ENCODE peak calls at places on chromosomes 1 and 21, in six cellular contexts. One of them, this sample, is unnamed. For H3K9me3, the result is how much of the 10 kb centered on the place peaks cover.

GRCh38 chr1:244970236-244970652 is 105.9 kb upstream of the HNRNPU start:
- DNase-seq in tibial nerve: peak
- DNase-seq in Peyer's patch: no peak
- DNase-seq in ovary: peak
- DNase-seq in adrenal gland: peak
- DNase-seq in heart left ventricle: peak
- DNase-seq in this sample: peak

GRCh38 chr1:225446298-225446941 is 18.6 kb upstream of the LBR start:
- DNase-seq in tibial nerve: no peak
- DNase-seq in Peyer's patch: no peak
- DNase-seq in ovary: no peak
- DNase-seq in adrenal gland: peak
- DNase-seq in heart left ventricle: no peak
- DNase-seq in this sample: peak

GRCh38 chr1:58762806-58763205 is 21.0 kb downstream of the JUN start:
- DNase-seq in tibial nerve: no peak
- DNase-seq in Peyer's patch: no peak
- DNase-seq in ovary: no peak
- DNase-seq in adrenal gland: no peak
- DNase-seq in heart left ventricle: no peak
- DNase-seq in this sample: no peak

GRCh38 chr21:27429612-27430361 is 462.9 kb upstream of the ADAMTS5 start:
- DNase-seq in tibial nerve: no peak
- DNase-seq in Peyer's patch: no peak
- DNase-seq in ovary: no peak
- DNase-seq in adrenal gland: no peak
- DNase-seq in heart left ventricle: no peak
- DNase-seq in this sample: no peak

GRCh38 chr1:94863297-94863911 is 43.2 kb downstream of the SLC44A3 start:
- DNase-seq in tibial nerve: no peak
- DNase-seq in Peyer's patch: no peak
- DNase-seq in ovary: no peak
- DNase-seq in adrenal gland: no peak
- DNase-seq in heart left ventricle: no peak
- DNase-seq in this sample: no peak

GRCh38 chr1:232705815-232706575 is 76.1 kb upstream of the SIPA1L2 start:
- DNase-seq in tibial nerve: no peak
- DNase-seq in Peyer's patch: no peak
- DNase-seq in ovary: no peak
- DNase-seq in adrenal gland: peak
- DNase-seq in heart left ventricle: no peak
- DNase-seq in this sample: peak

GRCh38 chr1:239237912-239238311 is 148.5 kb upstream of the CHRM3 start:
- DNase-seq in tibial nerve: no peak
- DNase-seq in Peyer's patch: no peak
- DNase-seq in ovary: no peak
- DNase-seq in adrenal gland: no peak
- DNase-seq in heart left ventricle: no peak
- DNase-seq in this sample: no peak

GRCh38 chr1:62405247-62405646 is 31.6 kb upstream of the USP1 start:
- DNase-seq in tibial nerve: no peak
- DNase-seq in Peyer's patch: no peak
- DNase-seq in ovary: no peak
- DNase-seq in adrenal gland: no peak
- DNase-seq in heart left ventricle: no peak
- DNase-seq in this sample: no peak

GRCh38 chr1:109821221-109821669 is 57.5 kb upstream of the EPS8L3 start:
- DNase-seq in tibial nerve: peak
- DNase-seq in Peyer's patch: no peak
- DNase-seq in ovary: no peak
- DNase-seq in adrenal gland: peak
- DNase-seq in heart left ventricle: peak
- DNase-seq in this sample: peak

GRCh38 chr21:25254491-25255174 is 352.6 kb downstream of the MRPL39 start:
- DNase-seq in tibial nerve: no peak
- DNase-seq in Peyer's patch: no peak
- DNase-seq in ovary: no peak
- DNase-seq in adrenal gland: no peak
- DNase-seq in heart left ventricle: no peak
- DNase-seq in this sample: no peak
- H3K9me3 ChIP-seq in tibial nerve: under half
- H3K9me3 ChIP-seq in Peyer's patch: under half
- H3K9me3 ChIP-seq in ovary: under half
- H3K9me3 ChIP-seq in adrenal gland: under half
- H3K9me3 ChIP-seq in heart left ventricle: under half
- H3K9me3 ChIP-seq in this sample: under half

GRCh38 chr1:15684468-15685283 is 556 bp downstream of the PLEKHM2 start:
- DNase-seq in tibial nerve: no peak
- DNase-seq in Peyer's patch: peak
- DNase-seq in ovary: peak
- DNase-seq in adrenal gland: no peak
- DNase-seq in heart left ventricle: peak
- DNase-seq in this sample: peak

GRCh38 chr1:15683411-15684039 is 595 bp upstream of the PLEKHM2 start:
- DNase-seq in tibial nerve: no peak
- DNase-seq in Peyer's patch: no peak
- DNase-seq in ovary: no peak
- DNase-seq in adrenal gland: no peak
- DNase-seq in heart left ventricle: no peak
- DNase-seq in this sample: no peak

GRCh38 chr1:15685820-15686219 is 1.7 kb downstream of the PLEKHM2 start:
- DNase-seq in tibial nerve: no peak
- DNase-seq in Peyer's patch: no peak
- DNase-seq in ovary: no peak
- DNase-seq in adrenal gland: no peak
- DNase-seq in heart left ventricle: no peak
- DNase-seq in this sample: no peak

GRCh38 chr1:15682886-15683410 is 1.2 kb upstream of the PLEKHM2 start:
- DNase-seq in tibial nerve: no peak
- DNase-seq in Peyer's patch: no peak
- DNase-seq in ovary: no peak
- DNase-seq in adrenal gland: no peak
- DNase-seq in heart left ventricle: no peak
- DNase-seq in this sample: peak

GRCh38 chr1:15684042-15684461 is at the start of gene PLEKHM2:
- DNase-seq in tibial nerve: no peak
- DNase-seq in Peyer's patch: peak
- DNase-seq in ovary: peak
- DNase-seq in adrenal gland: no peak
- DNase-seq in heart left ventricle: peak
- DNase-seq in this sample: peak
- TF ChIP-seq POLR2A in tibial nerve: peak
- TF ChIP-seq POLR2A in Peyer's patch: peak
- TF ChIP-seq POLR2A in ovary: no peak
- TF ChIP-seq POLR2A in adrenal gland: peak
- TF ChIP-seq POLR2A in heart left ventricle: peak
- TF ChIP-seq POLR2A in this sample: peak

GRCh38 chr1:29924017-29924431 is 687.7 kb downstream of the PTPRU start:
- DNase-seq in tibial nerve: no peak
- DNase-seq in Peyer's patch: no peak
- DNase-seq in ovary: no peak
- DNase-seq in adrenal gland: no peak
- DNase-seq in heart left ventricle: no peak
- DNase-seq in this sample: no peak

GRCh38 chr1:29920784-29921183 is 684.5 kb downstream of the PTPRU start:
- DNase-seq in tibial nerve: no peak
- DNase-seq in Peyer's patch: no peak
- DNase-seq in ovary: no peak
- DNase-seq in adrenal gland: no peak
- DNase-seq in heart left ventricle: no peak
- DNase-seq in this sample: no peak

GRCh38 chr1:29921741-29922140 is 685.4 kb downstream of the PTPRU start:
- DNase-seq in tibial nerve: no peak
- DNase-seq in Peyer's patch: no peak
- DNase-seq in ovary: no peak
- DNase-seq in adrenal gland: no peak
- DNase-seq in heart left ventricle: no peak
- DNase-seq in this sample: no peak

GRCh38 chr1:29916656-29917369 is 680.5 kb downstream of the PTPRU start:
- DNase-seq in tibial nerve: no peak
- DNase-seq in Peyer's patch: no peak
- DNase-seq in ovary: no peak
- DNase-seq in adrenal gland: no peak
- DNase-seq in heart left ventricle: no peak
- DNase-seq in this sample: no peak

DNA sequence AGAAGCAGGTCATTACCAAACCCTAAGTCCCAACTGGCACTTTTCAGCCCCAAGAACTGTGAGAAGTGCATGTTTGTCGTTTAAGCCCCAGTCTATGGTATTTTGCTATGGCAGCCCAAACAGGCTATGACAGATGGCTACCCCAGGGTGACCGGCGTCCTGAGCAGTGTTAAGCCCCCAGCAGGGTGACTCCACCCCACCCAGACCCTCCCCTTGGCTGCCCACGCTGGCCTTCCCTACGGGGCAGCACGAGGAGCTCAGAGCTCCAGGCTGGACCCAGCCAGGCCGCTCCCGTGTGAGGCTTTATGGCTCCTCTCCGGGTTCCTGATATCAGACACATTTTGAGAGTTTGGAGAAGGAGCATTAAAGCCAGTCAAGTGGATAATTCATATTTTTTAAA is 684.0 kb downstream of the PTPRU start:
- DNase-seq in tibial nerve: no peak
- DNase-seq in Peyer's patch: no peak
- DNase-seq in ovary: no peak
- DNase-seq in adrenal gland: no peak
- DNase-seq in heart left ventricle: no peak
- DNase-seq in this sample: no peak
- H3K9me3 ChIP-seq in tibial nerve: under half
- H3K9me3 ChIP-seq in Peyer's patch: under half
- H3K9me3 ChIP-seq in ovary: under half
- H3K9me3 ChIP-seq in adrenal gland: under half
- H3K9me3 ChIP-seq in heart left ventricle: under half
- H3K9me3 ChIP-seq in this sample: under half

DNA sequence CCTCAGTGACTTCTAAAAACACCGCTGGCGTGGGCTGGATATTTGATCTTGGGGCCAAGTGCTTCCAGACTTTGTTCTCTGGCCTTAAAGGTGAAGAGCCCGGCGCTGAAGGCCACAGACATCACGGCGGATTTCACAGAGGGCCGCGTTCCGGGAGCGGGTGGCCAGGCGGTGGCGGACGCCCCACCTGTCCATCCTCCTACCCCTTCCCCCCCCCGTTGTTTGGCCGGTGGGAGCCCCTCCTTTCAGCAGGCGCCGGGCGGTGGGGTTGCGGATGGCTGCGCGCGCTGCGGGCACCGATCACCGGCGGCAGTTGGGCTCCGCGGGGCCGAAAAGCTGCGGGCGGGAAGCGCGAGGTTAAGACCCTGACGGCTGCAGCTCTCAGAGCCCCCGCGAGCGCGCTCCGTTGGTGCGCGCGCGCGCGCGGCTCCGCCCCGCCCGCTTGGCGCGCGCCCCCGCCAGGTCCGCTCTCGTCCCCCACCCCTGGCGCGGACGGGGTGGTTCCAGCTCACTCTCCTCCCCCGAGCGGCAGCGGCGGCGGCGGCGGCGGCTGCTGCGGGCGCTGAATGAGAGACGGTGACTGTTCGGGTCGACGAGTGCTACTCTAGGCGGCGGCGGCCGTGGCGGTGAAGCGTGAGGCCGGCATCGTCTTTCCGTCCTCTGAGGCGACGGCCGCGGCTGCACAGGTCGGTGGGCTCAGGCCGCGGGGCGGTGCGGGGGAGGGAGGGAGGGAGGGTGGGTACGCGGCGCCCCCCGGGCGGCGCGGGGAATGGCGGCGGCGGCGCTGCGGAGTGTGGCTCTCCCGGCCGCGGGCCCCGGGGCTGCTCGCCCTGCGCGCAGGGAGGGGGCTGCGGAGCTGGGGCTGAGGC is at the start of gene RALGPS2:
- DNase-seq in tibial nerve: peak
- DNase-seq in Peyer's patch: peak
- DNase-seq in ovary: peak
- DNase-seq in adrenal gland: peak
- DNase-seq in heart left ventricle: peak
- DNase-seq in this sample: peak
- TF ChIP-seq POLR2A in tibial nerve: no peak
- TF ChIP-seq POLR2A in Peyer's patch: peak
- TF ChIP-seq POLR2A in ovary: peak
- TF ChIP-seq POLR2A in adrenal gland: peak
- TF ChIP-seq POLR2A in heart left ventricle: peak
- TF ChIP-seq POLR2A in this sample: no peak

DNA sequence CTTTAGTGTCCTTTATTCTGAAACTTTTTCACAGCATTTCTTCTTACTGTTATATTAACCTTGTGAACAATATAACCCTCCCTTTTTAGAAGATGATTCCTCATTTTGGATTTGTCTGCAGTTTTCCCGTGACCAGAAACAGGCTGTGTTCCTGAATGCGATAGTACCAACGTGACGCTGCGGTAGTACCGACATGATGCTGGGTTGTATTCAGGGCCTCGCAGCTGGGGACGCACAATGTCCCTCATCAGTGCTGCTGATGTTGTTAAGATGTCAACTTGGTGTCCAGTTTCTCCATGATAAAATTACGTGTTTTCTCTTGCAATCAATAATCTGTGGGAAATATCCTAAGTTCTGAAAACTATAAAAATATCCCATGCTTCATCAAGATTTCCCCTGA is 761.4 kb upstream of the TPTE start:
- DNase-seq in tibial nerve: no peak
- DNase-seq in Peyer's patch: no peak
- DNase-seq in ovary: no peak
- DNase-seq in adrenal gland: no peak
- DNase-seq in heart left ventricle: no peak
- DNase-seq in this sample: no peak
- H3K9me3 ChIP-seq in tibial nerve: under half
- H3K9me3 ChIP-seq in Peyer's patch: under half
- H3K9me3 ChIP-seq in ovary: under half
- H3K9me3 ChIP-seq in adrenal gland: under half
- H3K9me3 ChIP-seq in heart left ventricle: under half
- H3K9me3 ChIP-seq in this sample: under half

DNA sequence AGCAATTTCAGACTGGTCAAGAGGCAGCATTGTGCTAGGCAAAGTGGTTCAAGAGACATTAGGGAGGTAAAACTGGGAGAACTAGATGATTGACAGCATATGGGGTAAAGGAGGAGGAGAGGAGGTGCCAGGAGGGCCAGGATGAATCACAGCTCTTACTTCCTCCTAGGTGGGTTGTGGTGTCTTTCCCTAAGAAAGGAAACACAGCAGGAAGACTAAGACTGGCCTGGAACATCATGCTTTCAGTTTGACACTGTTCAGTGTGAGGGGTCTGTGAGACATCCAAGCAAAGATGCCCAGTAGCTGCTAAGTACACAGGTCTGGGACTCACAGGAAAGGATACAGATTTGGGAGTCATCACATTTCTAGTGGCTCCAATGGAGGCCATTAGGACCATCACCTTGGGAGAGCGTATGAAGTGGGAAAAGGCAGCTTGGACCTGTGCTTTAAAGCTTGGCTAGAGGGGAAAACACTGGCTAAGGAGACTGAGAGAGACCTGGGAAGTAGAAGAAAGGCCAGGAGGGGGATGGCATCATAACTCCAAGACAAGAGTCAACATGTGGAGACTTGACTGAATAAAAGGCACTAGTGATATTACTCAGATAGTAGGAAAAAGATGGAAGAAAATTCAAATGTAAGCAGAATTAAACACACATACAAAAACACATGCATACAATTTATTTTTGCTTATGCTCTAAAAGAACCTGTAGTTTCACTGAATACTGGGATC is 17.3 kb downstream of the CD58 start:
- DNase-seq in tibial nerve: no peak
- DNase-seq in Peyer's patch: no peak
- DNase-seq in ovary: no peak
- DNase-seq in adrenal gland: no peak
- DNase-seq in heart left ventricle: no peak
- DNase-seq in this sample: no peak
- TF ChIP-seq POLR2A in tibial nerve: no peak
- TF ChIP-seq POLR2A in Peyer's patch: no peak
- TF ChIP-seq POLR2A in ovary: no peak
- TF ChIP-seq POLR2A in adrenal gland: no peak
- TF ChIP-seq POLR2A in heart left ventricle: no peak
- TF ChIP-seq POLR2A in this sample: no peak

This sample was measured in upper lobe of left lung.